ENCODE peak calls at places on chromosomes 1 and 21, in nine cellular contexts. E is nucleus accumbens; G is posterior vena cava; Z is mesothelial cell of epicardium; W is activated CD8-positive, alpha-beta memory T cell treated with anti-CD3 and anti-CD28 coated beads, Interleukin-2, amount 50 U/mL, for 4 hours; J is RKO; U is body of pancreas; S is pancreas; F is iPS-NIHi11. R is an unnamed sample.

GRCh38 chr1:162689745-162690671 is 57.7 kb downstream of the DDR2 start:
- DNase-seq in E (no peak), G (no peak), Z (no peak), W (no peak), J (no peak), U (no peak), S (no peak), F (no peak), R (no peak)

GRCh38 chr1:114347431-114348209 is 163.4 kb downstream of the TRIM33 start:
- DNase-seq in E (no peak), G (no peak), Z (no peak), W (no peak), J (no peak), U (no peak), S (no peak), F (no peak), R (no peak)

GRCh38 chr1:14516974-14517812 is 81.3 kb upstream of the KAZN start:
- DNase-seq in E (no peak), G (no peak), Z (no peak), W (no peak), J (no peak), U (no peak), S (no peak), F (no peak), R (no peak)

GRCh38 chr1:97797403-97798183 is 123.2 kb downstream of the DPYD start:
- DNase-seq in E (no peak), G (no peak), Z (no peak), W (no peak), J (no peak), U (no peak), S (no peak), F (no peak), R (no peak)

GRCh38 chr1:231139659-231140650 is 21.9 kb upstream of the TRIM67 start:
- DNase-seq in E (no peak), G (no peak), Z (no peak), W (no peak), J (no peak), U (no peak), S (no peak), F (no peak), R (no peak)

GRCh38 chr1:55255901-55256300 is 40.7 kb upstream of the USP24 start:
- DNase-seq in E (no peak), G (no peak), Z (no peak), W (no peak), J (no peak), U (no peak), S (no peak), F (no peak), R (no peak)

GRCh38 chr1:64745986-64746940 is 1.4 kb downstream of the RAVER2 start:
- DNase-seq in E (no peak), G (no peak), Z (no peak), W (no peak), J (peak), U (no peak), S (no peak), F (no peak), R (no peak)

GRCh38 chr1:199081739-199082138 is 442.9 kb downstream of the PTPRC start:
- DNase-seq in E (no peak), G (no peak), Z (no peak), W (no peak), J (no peak), U (no peak), S (no peak), F (no peak), R (no peak)

GRCh38 chr1:211606914-211607751 is 28.2 kb upstream of the SLC30A1 start:
- DNase-seq in E (no peak), G (no peak), Z (no peak), W (no peak), J (no peak), U (no peak), S (no peak), F (no peak), R (peak)

GRCh38 chr1:210597555-210598134 is 268.9 kb downstream of the HHAT start:
- DNase-seq in E (no peak), G (no peak), Z (no peak), W (no peak), J (peak), U (no peak), S (no peak), F (no peak), R (peak)

GRCh38 chr21:39750670-39751069 is 5.7 kb downstream of the IGSF5 start:
- DNase-seq in E (no peak), G (no peak), Z (no peak), W (no peak), J (no peak), U (no peak), S (no peak), F (no peak), R (no peak)

GRCh38 chr1:109983380-109984189 is 980 bp upstream of the AHCYL1 start:
- DNase-seq in E (no peak), G (no peak), Z (no peak), W (no peak), J (no peak), U (no peak), S (no peak), F (no peak), R (no peak)

GRCh38 chr1:221109930-221110329 is 230.7 kb downstream of the HLX start:
- DNase-seq in E (no peak), G (no peak), Z (no peak), W (no peak), J (no peak), U (no peak), S (no peak), F (no peak), R (no peak)

GRCh38 chr1:21293537-21294265 is 3.4 kb upstream of the ECE1 start:
- DNase-seq in E (no peak), G (no peak), Z (no peak), W (peak), J (no peak), U (no peak), S (no peak), F (no peak), R (no peak)

GRCh38 chr21:38310619-38311018 is 53.8 kb downstream of the KCNJ15 start:
- DNase-seq in E (no peak), G (no peak), Z (no peak), W (no peak), J (no peak), U (no peak), S (no peak), F (no peak), R (no peak)

GRCh38 chr1:91282695-91283420 is 121.8 kb downstream of the HFM1 start:
- DNase-seq in E (peak), G (peak), Z (peak), W (peak), J (peak), U (peak), S (peak), F (peak), R (peak)

GRCh38 chr1:156852414-156852874 is 6.5 kb downstream of the INSRR start:
- DNase-seq in E (no peak), G (peak), Z (no peak), W (no peak), J (no peak), U (peak), S (peak), F (no peak), R (no peak)

GRCh38 chr1:112938188-112938587 is 17.8 kb downstream of the SLC16A1 start:
- DNase-seq in E (no peak), G (no peak), Z (no peak), W (no peak), J (no peak), U (no peak), S (no peak), F (no peak), R (no peak)

GRCh38 chr1:181149326-181150000 is 61.0 kb downstream of the IER5 start:
- DNase-seq in E (no peak), G (no peak), Z (no peak), W (peak), J (no peak), U (peak), S (no peak), F (no peak), R (no peak)

GRCh38 chr1:68812295-68812694 is 315.4 kb upstream of the DEPDC1 start:
- DNase-seq in E (no peak), G (no peak), Z (no peak), W (no peak), J (no peak), U (no peak), S (no peak), F (no peak), R (no peak)

GRCh38 chr1:204410764-204411450 is 710 bp downstream of the PPP1R15B start:
- DNase-seq in E (peak), G (peak), Z (peak), W (peak), J (peak), U (peak), S (peak), F (peak), R (no peak)

GRCh38 chr1:52460686-52461085 is 56.3 kb downstream of the PRPF38A start:
- DNase-seq in E (no peak), G (no peak), Z (no peak), W (no peak), J (no peak), U (no peak), S (no peak), F (no peak), R (no peak)

GRCh38 chr1:90820727-90821126 is 103.6 kb upstream of the BARHL2 start:
- DNase-seq in E (no peak), G (no peak), Z (no peak), W (no peak), J (no peak), U (no peak), S (no peak), F (no peak), R (no peak)

GRCh38 chr1:35505911-35506798 is 51.0 kb downstream of the KIAA0319L start:
- DNase-seq in E (no peak), G (no peak), Z (no peak), W (peak), J (no peak), U (peak), S (peak), F (peak), R (no peak)

GRCh38 chr1:116751626-116752025 is 2.6 kb upstream of the CD2 start:
- DNase-seq in E (no peak), G (no peak), Z (no peak), W (no peak), J (no peak), U (no peak), S (no peak), F (no peak), R (no peak)

GRCh38 chr1:163796394-163796821 is 474.7 kb downstream of the NUF2 start:
- DNase-seq in E (no peak), G (no peak), Z (no peak), W (no peak), J (peak), U (no peak), S (no peak), F (no peak), R (no peak)

GRCh38 chr1:192485692-192486436 is 89.7 kb upstream of the RGS1 start:
- DNase-seq in E (no peak), G (peak), Z (no peak), W (no peak), J (no peak), U (peak), S (peak), F (no peak), R (no peak)

GRCh38 chr1:89896105-89896942 is 75.5 kb downstream of the LRRC8D start:
- DNase-seq in E (no peak), G (no peak), Z (no peak), W (no peak), J (no peak), U (no peak), S (no peak), F (no peak), R (no peak)

GRCh38 chr1:52567943-52568342 is 15.1 kb upstream of the TUT4 start:
- DNase-seq in E (no peak), G (no peak), Z (no peak), W (no peak), J (no peak), U (no peak), S (no peak), F (no peak), R (no peak)

GRCh38 chr1:235067396-235068154 is 61.1 kb downstream of the TOMM20 start:
- DNase-seq in E (peak), G (peak), Z (no peak), W (peak), J (peak), U (peak), S (peak), F (no peak), R (peak)

GRCh38 chr1:156970017-156970416 is 49.6 kb downstream of the LRRC71 start:
- DNase-seq in E (no peak), G (no peak), Z (no peak), W (no peak), J (no peak), U (no peak), S (no peak), F (no peak), R (no peak)

GRCh38 chr1:117284408-117285215 is 73.9 kb upstream of the VTCN1 start:
- DNase-seq in E (no peak), G (no peak), Z (no peak), W (no peak), J (peak), U (no peak), S (no peak), F (peak), R (no peak)

GRCh38 chr1:98323906-98324358 is 337.6 kb upstream of the SNX7 start:
- DNase-seq in E (no peak), G (peak), Z (no peak), W (no peak), J (peak), U (no peak), S (peak), F (peak), R (no peak)

GRCh38 chr1:113929750-113930498 is 800 bp downstream of the HIPK1 start:
- DNase-seq in E (no peak), G (peak), Z (peak), W (peak), J (peak), U (peak), S (peak), F (no peak), R (peak)

GRCh38 chr1:154840557-154841176 is 29.4 kb downstream of the KCNN3 start:
- DNase-seq in E (no peak), G (peak), Z (no peak), W (no peak), J (no peak), U (no peak), S (no peak), F (no peak), R (no peak)

GRCh38 chr21:35400233-35400939 is 351.3 kb upstream of the RUNX1 start:
- DNase-seq in E (no peak), G (no peak), Z (no peak), W (peak), J (peak), U (peak), S (peak), F (peak), R (no peak)

GRCh38 chr1:1419812-1420653 is 1.0 kb downstream of the ANKRD65 start:
- DNase-seq in E (no peak), G (no peak), Z (no peak), W (no peak), J (no peak), U (peak), S (no peak), F (peak), R (no peak)

GRCh38 chr1:167797005-167797404 is 75.2 kb downstream of the MPZL1 start:
- DNase-seq in E (peak), G (peak), Z (no peak), W (no peak), J (peak), U (peak), S (peak), F (peak), R (peak)

GRCh38 chr1:95132762-95133161 is 15.6 kb downstream of the TLCD4 start:
- DNase-seq in E (no peak), G (no peak), Z (no peak), W (no peak), J (no peak), U (no peak), S (no peak), F (no peak), R (no peak)